ENCODE peak calls at places on chromosomes 13 and 19, in four cellular contexts. Z is lower lobe of right lung, B is thoracic aorta, E is foreskin fibroblast. S is an unnamed sample.

GRCh38 chr19:18490719-18491118 is 31.2 kb downstream of the ELL start:
- DNase-seq in E (no peak), Z (no peak), B (no peak), S (no peak)

GRCh38 chr13:102913924-102914628 is 68.2 kb downstream of the ERCC5 start:
- DNase-seq in B (no peak), E (peak; percentile 76), Z (no peak), S (no peak)

GRCh38 chr13:82136880-82137279 is 1745.4 kb downstream of the SLITRK1 start:
- DNase-seq in E (no peak), B (no peak), Z (no peak), S (no peak)

GRCh38 chr13:30806784-30807183 is 71.4 kb downstream of the ALOX5AP start:
- DNase-seq in E (peak; percentile 85), Z (no peak), B (no peak), S (no peak)

GRCh38 chr19:4676955-4677731 is 7.0 kb upstream of the MYDGF start:
- DNase-seq in B (no peak), E (peak; percentile 72), Z (peak; percentile 64), S (no peak)

GRCh38 chr19:10368101-10368803 is 12.1 kb downstream of the TYK2 start:
- DNase-seq in B (no peak), E (peak; percentile 17), Z (no peak), S (no peak)

GRCh38 chr19:45187421-45188100 is 9.0 kb downstream of the BLOC1S3 start:
- DNase-seq in E (no peak), B (no peak), Z (no peak), S (no peak)

GRCh38 chr19:4733755-4734345 is 10.2 kb upstream of the DPP9 start:
- DNase-seq in E (no peak), Z (no peak), B (no peak), S (no peak)

GRCh38 chr19:28242317-28242927 is 970.5 kb downstream of the UQCRFS1 start:
- DNase-seq in E (peak; percentile 66), B (no peak), Z (no peak), S (no peak)

GRCh38 chr13:103812966-103813365 is 746.7 kb upstream of the SLC10A2 start:
- DNase-seq in Z (no peak), B (no peak), E (no peak), S (no peak)

DNA sequence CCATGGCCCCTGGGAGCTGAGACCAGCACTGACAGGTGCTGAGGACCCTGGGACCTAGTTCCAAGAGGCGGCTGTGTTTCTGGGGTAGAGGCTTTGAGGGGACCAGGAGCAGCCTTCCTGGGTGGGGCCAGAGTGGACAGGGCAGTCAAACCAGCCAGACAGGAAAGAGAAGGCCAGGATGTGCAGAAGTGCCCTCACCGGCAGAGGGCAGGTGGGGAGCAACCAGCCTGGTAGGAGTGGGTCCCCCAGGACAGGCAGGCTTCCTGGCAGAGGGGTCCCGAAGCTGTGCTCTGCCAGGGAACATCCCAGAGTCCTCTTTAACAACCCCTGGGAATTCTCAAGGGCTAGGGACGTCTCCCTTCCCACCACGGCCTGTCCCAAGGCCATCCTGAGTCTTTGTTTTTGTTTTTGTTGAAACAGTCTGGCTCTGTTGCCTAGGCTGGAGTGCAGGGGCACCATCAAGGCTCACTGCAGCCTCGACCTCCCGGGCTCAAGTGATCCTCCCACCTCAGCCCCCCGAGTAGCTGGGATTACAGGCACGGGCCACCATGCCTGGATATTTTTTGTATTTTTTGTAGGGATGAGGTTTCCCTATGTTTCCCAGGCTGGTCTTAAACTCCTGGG is 3.0 kb upstream of the HIPK4 start:
- DNase-seq in Z (peak; percentile 77), B (no peak), E (peak; percentile 30), S (no peak)
- TF ChIP-seq CTCF in Z (peak; percentile 51), B (no peak), E (peak; percentile 33), S (peak; percentile 55)

GRCh38 chr19:40443930-40444180 is 280 bp downstream of the SERTAD3 start:
- DNase-seq in Z (no peak), B (no peak), E (no peak), S (no peak)

GRCh38 chr19:40443131-40443929 is 805 bp downstream of the SERTAD3 start:
- DNase-seq in B (peak; percentile 100), E (peak; percentile 100), Z (peak; percentile 100), S (peak; percentile 99)

GRCh38 chr19:40445006-40445312 is 824 bp upstream of the SERTAD3 start:
- DNase-seq in Z (no peak), E (no peak), B (no peak), S (no peak)

GRCh38 chr19:40445637-40445944 is 1.5 kb upstream of the SERTAD3 start:
- DNase-seq in B (no peak), Z (no peak), E (no peak), S (no peak)

GRCh38 chr19:40444181-40445005 is at the start of gene SERTAD3:
- DNase-seq in B (peak; percentile 94), Z (peak; percentile 99), E (peak; percentile 98), S (peak; percentile 97)
- TF ChIP-seq CTCF in B (peak; percentile 28), Z (peak; percentile 16), E (no peak), S (peak; percentile 16)

GRCh38 chr13:110563463-110563774 is 1.9 kb upstream of the RAB20 start:
- DNase-seq in Z (no peak), E (no peak), B (no peak), S (no peak)

GRCh38 chr13:110564472-110564985 is 3.0 kb upstream of the RAB20 start:
- DNase-seq in Z (no peak), E (no peak), B (no peak), S (no peak)

GRCh38 chr13:110566201-110566600 is 4.7 kb upstream of the RAB20 start:
- DNase-seq in B (no peak), Z (no peak), E (no peak), S (no peak)

GRCh38 chr13:110562696-110563462 is 1.4 kb upstream of the RAB20 start:
- DNase-seq in B (no peak), Z (no peak), E (no peak), S (no peak)

DNA sequence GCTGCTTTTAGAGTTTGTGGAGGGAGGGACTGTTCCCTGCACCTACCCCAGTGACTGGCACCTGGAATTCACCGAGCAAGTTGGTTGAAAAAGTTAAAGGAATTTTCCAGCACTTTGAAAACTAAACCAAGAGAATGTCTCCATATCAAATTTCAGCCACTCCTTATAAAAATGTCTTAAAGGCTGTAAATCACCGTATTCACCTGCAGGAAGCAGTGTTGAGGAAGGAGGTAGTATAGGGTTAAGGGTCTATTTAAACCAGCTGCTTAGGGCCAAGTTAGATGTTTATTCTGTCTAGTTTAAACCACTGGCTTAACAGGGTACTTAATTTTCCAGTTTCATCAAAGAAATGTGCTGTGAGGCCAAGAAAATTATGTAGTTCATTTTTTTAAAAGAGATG is 3.8 kb upstream of the RAB20 start:
- DNase-seq in Z (no peak), E (no peak), B (no peak), S (no peak)
- TF ChIP-seq CTCF in Z (no peak), E (no peak), B (no peak), S (no peak)

GRCh38 chr13:53357582-53357981 is 329.0 kb downstream of the OLFM4 start:
- DNase-seq in B (no peak), E (no peak), Z (no peak), S (no peak)
- TF ChIP-seq CTCF in B (no peak), E (no peak), Z (no peak), S (no peak)

GRCh38 chr13:23212621-23213020 is 31.8 kb downstream of the SGCG start:
- DNase-seq in Z (no peak), E (no peak), B (no peak), S (no peak)
- TF ChIP-seq CTCF in Z (no peak), E (no peak), B (no peak), S (no peak)

DNA sequence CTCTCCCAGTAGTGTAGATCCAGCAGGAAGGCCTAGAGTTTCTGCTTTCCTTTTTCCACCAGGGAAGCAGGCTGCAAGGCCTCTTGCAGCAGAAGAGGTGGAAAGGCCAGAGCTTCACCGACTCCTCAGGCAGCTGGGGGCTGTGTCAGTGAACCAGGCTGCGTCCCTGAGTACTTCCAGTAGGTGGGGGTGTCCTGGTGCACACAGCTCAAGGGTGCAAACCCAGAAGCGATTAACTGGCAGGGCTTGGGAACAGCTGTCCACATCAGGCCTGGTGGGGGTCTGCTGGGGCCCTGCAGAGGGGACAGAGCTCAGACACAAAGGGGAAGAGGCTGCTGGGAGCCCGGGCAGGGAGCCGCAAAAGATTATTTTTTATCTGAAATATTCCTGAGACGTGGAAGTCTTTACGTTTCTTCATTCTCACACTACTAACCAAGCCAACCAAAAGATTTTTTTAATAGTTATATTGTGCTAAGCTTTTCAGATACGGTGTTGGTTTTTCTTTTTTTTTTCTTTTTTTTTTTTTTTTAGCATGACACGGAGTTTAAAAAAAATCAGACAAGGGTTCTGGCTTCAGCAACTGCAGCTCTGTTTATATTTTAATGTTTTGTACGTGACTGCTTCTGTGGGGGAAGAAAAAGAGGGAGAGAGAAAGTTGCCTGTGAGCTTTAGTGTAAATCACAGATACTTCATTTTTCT is 11.0 kb downstream of the TSHZ3 start:
- DNase-seq in B (no peak), E (peak; percentile 80), Z (no peak), S (no peak)
- TF ChIP-seq CTCF in B (peak; percentile 61), E (peak; percentile 61), Z (peak; percentile 49), S (peak; percentile 28)

DNA sequence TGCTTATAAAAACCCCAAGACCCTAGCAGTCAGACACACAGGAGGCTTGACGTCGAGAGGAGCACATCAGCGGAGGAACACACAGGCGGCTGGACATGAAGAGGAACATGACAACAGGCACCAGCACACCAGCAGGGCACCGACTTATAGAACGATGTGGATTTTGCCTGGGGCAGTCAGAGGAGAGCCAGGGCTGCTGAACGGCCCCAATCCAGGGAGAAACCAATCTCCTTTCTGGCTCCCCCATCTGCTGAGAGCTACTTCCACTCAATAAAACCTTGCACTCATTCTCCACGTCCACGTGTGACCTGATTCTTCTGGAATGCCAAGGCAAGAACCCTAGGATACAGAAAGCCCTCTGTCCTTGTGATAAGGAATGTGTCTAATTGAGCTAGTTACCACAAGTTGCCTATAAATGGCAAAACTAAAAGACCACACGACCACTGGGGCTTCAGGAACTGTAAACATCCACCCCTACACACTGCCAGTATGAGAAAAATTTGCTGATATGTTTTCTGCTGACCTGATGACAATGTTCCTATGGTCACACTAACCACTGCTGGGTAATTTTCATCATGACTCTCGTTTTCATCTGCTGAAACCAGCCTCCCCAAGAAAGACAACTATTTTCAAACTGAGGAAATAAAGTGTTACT is 35.8 kb upstream of the CEACAM21 start:
- DNase-seq in Z (no peak), E (no peak), B (no peak), S (no peak)
- TF ChIP-seq CTCF in Z (no peak), E (no peak), B (no peak), S (no peak)

GRCh38 chr13:31946091-31946770 is 85.3 kb upstream of the FRY start:
- DNase-seq in Z (no peak), B (no peak), E (peak; percentile 59), S (no peak)
- TF ChIP-seq CTCF in Z (no peak), B (no peak), E (no peak), S (no peak)

GRCh38 chr19:2242092-2242537 is 5.5 kb downstream of the SF3A2 start:
- DNase-seq in E (no peak), Z (no peak), B (no peak), S (no peak)
- TF ChIP-seq CTCF in E (no peak), Z (no peak), B (no peak), S (no peak)

S was measured in gastrocnemius medialis.